ENCODE peak calls at places on chromosomes 12 and 14, in four cellular contexts. V is A549, B is H1, D is K562. A is an unnamed sample.

GRCh38 chr14:101328412-101329149 is 232.7 kb upstream of the DIO3 start:
- DNase-seq in D (no peak), V (no peak), B (peak; percentile 8), A (peak; percentile 78)

GRCh38 chr12:131137836-131138637 is 184.3 kb downstream of the ADGRD1 start:
- DNase-seq in V (peak; percentile 68), D (peak; percentile 23), B (no peak), A (no peak)

GRCh38 chr12:110619534-110619953 is 5.6 kb downstream of the TCTN1 start:
- DNase-seq in B (no peak), V (no peak), D (no peak), A (no peak)

GRCh38 chr12:2052861-2053674 is at the start of gene CACNA1C:
- DNase-seq in B (peak; percentile 72), D (no peak), V (peak; percentile 30), A (no peak)

GRCh38 chr14:35533357-35534129 is 421 bp upstream of the INSM2 start:
- DNase-seq in B (peak; percentile 97), V (peak; percentile 73), D (peak; percentile 62), A (peak; percentile 70)

GRCh38 chr12:95718001-95718400 is 72.6 kb downstream of the NTN4 start:
- DNase-seq in B (no peak), D (no peak), V (peak; percentile 12), A (no peak)

GRCh38 chr12:20624718-20625117 is 70.4 kb upstream of the SLCO1C1 start:
- DNase-seq in B (no peak), V (peak; percentile 79), D (no peak), A (peak; percentile 56)

GRCh38 chr12:68439368-68440045 is 107.3 kb upstream of the MDM1 start:
- DNase-seq in D (no peak), V (no peak), B (no peak), A (no peak)

GRCh38 chr12:34291001-34291400 is 268.7 kb downstream of the ALG10 start:
- DNase-seq in D (no peak), B (no peak), V (no peak), A (no peak)

GRCh38 chr12:319116-319515 is 56.5 kb upstream of the SLC6A13 start:
- DNase-seq in B (no peak), V (no peak), D (no peak), A (no peak)

GRCh38 chr14:20412422-20412821 is 879 bp downstream of the TEP1 start:
- DNase-seq in B (no peak), D (no peak), V (no peak), A (no peak)

GRCh38 chr14:20417250-20418186 is 4.2 kb upstream of the TEP1 start:
- DNase-seq in D (no peak), B (no peak), V (no peak), A (peak; percentile 65)

GRCh38 chr14:20415723-20416622 is 2.7 kb upstream of the TEP1 start:
- DNase-seq in B (no peak), D (peak; percentile 28), V (peak; percentile 67), A (peak; percentile 69)

GRCh38 chr14:20412876-20413784 is at the start of gene TEP1:
- DNase-seq in D (peak; percentile 60), B (peak; percentile 83), V (peak; percentile 88), A (peak; percentile 62)

GRCh38 chr14:20413785-20414117 is 450 bp upstream of the TEP1 start:
- DNase-seq in D (no peak), B (no peak), V (no peak), A (no peak)
- TF ChIP-seq PHF8 in D (no peak), B (no peak), V (no peak), A (no peak)

GRCh38 chr14:69005432-69006148 is 26.5 kb upstream of the ACTN1 start:
- DNase-seq in B (no peak), D (no peak), V (peak; percentile 70), A (peak; percentile 57)
- TF ChIP-seq PHF8 in B (no peak), D (no peak), V (no peak), A (no peak)

GRCh38 chr12:3311027-3311402 is 180.0 kb upstream of the PRMT8 start:
- DNase-seq in B (no peak), V (no peak), D (no peak), A (no peak)
- TF ChIP-seq PHF8 in B (no peak), V (no peak), D (no peak), A (no peak)

GRCh38 chr12:4526923-4527546 is 11.7 kb upstream of the RAD51AP1 start:
- DNase-seq in V (peak; percentile 20), D (no peak), B (no peak), A (peak; percentile 5)
- TF ChIP-seq PHF8 in V (no peak), D (no peak), B (no peak), A (no peak)

DNA sequence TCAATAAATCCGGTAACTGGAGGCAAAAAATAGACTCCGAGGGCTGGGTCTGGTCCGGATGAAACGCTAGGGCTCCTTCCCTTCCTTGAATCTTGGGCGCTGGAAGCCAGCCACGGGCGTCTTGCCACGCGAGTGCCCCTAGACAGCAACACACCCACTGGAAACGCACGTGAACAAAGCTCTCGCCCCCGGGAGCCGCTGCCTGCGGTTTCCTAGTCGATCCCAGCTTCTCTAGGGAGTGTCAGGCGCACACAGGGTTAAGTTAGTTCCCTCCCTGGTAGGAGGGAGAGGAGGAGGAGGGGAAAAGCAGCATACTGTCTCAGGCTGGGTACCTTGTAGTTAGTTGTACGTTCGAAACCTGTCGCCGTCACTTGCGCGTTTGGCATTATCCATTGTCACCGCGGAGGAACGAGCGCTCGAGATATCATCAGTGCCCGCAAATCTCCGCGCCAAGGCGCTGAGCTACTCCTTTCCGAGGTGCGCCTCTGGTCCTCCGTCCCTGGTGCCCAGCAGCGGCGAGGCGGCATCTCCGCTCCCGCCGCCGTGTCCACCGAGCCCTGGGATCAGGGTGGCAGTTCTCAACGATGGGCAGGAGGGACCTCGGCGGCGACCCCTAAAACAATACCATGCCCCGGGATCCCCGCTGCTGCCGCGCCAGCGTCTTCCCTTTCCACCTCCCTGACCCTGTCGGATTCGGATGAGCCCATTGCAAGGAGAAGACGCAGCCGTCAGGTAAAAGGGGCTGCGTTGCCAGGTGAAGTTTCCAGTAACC is at the start of gene FLRT2:
- DNase-seq in D (no peak), V (peak; percentile 64), B (peak; percentile 77), A (no peak)
- TF ChIP-seq PHF8 in D (no peak), V (no peak), B (no peak), A (no peak)

GRCh38 chr12:19190292-19191031 is 60.9 kb downstream of the PLEKHA5 start:
- DNase-seq in D (no peak), B (no peak), V (no peak), A (no peak)

GRCh38 chr12:19189522-19189921 is 60.0 kb downstream of the PLEKHA5 start:
- DNase-seq in D (no peak), B (no peak), V (no peak), A (no peak)

GRCh38 chr12:19183121-19183838 is 53.7 kb downstream of the PLEKHA5 start:
- DNase-seq in B (no peak), D (no peak), V (peak; percentile 30), A (no peak)

GRCh38 chr12:19185262-19185929 is 55.9 kb downstream of the PLEKHA5 start:
- DNase-seq in D (no peak), B (no peak), V (no peak), A (no peak)

GRCh38 chr12:19186722-19187661 is 57.5 kb downstream of the PLEKHA5 start:
- DNase-seq in V (peak; percentile 59), D (peak; percentile 25), B (no peak), A (peak; percentile 45)
- TF ChIP-seq PHF8 in V (no peak), D (no peak), B (no peak), A (no peak)

GRCh38 chr12:57240926-57241555 is 9.9 kb downstream of the STAC3 start:
- DNase-seq in B (peak; percentile 68), D (no peak), V (peak; percentile 59), A (no peak)
- TF ChIP-seq PHF8 in B (no peak), D (no peak), V (no peak), A (no peak)

GRCh38 chr12:27631813-27632491 is 64.3 kb upstream of the REP15 start:
- DNase-seq in V (no peak), B (no peak), D (no peak), A (no peak)
- TF ChIP-seq PHF8 in V (no peak), B (no peak), D (no peak), A (no peak)

DNA sequence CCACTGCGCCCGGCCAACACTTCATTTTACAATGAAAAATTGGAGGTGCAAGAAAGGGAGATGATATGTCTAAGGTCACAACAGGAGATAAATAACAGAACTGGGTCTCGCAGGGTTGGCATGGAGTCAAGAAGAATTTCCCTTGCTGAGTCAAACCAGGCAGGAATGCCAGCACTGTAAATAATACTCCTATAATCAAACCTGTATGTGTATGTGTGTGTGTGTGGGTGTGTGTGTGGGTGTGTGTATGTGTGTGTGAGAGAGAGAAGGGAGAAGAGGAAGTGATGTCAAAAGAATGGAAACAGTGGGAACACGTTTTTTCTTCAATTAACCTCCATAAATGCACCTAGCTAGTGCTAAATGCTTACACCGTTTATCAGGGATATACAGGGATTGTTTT is 70.4 kb downstream of the TMEM116 start:
- DNase-seq in D (no peak), V (peak; percentile 67), B (no peak), A (no peak)
- TF ChIP-seq PHF8 in D (no peak), V (no peak), B (no peak), A (no peak)